ENCODE peak calls at places on chromosomes 16 and 17, in nine cellular contexts. D is activated naive CD4-positive, alpha-beta T cell; H is body of pancreas; R is NCI-H1105; F is HCT116; U is neural progenitor cell; J is activated T-helper 1 cell treated with anti-CD3 and anti-CD28 coated beads, Interleukin-2, amount 50 U/mL, for 16 hours; A is COR-L47; Q is GM23248. L is an unnamed sample.
A peak's percentile ranks its signal among the peaks of the same experiment; 100 is the strongest.

GRCh38 chr16:84818133-84818532 is 1.7 kb upstream of the CRISPLD2 start:
- DNase-seq in D (no peak), H (no peak), R (no peak), F (no peak), U (no peak), J (no peak), A (no peak), Q (no peak), L (no peak)

GRCh38 chr17:75319818-75320691 is 30.8 kb upstream of the SLC25A19 start:
- DNase-seq in D (no peak), H (no peak), R (no peak), F (no peak), U (no peak), J (no peak), A (no peak), Q (peak; percentile 60), L (no peak)

GRCh38 chr17:21125862-21126261 is 902 bp upstream of the DHRS7B start:
- DNase-seq in D (peak; percentile 4), H (no peak), R (no peak), F (no peak), U (no peak), J (peak; percentile 12), A (no peak), Q (no peak), L (no peak)

GRCh38 chr16:24854607-24855171 is 8.9 kb downstream of the SLC5A11 start:
- DNase-seq in D (no peak), H (no peak), R (no peak), F (no peak), U (no peak), J (no peak), A (no peak), Q (no peak), L (no peak)

GRCh38 chr16:69754143-69754468 is 620 bp downstream of the NOB1 start:
- DNase-seq in D (no peak), H (no peak), R (no peak), F (no peak), U (no peak), J (no peak), A (no peak), Q (no peak), L (no peak)

GRCh38 chr16:838741-839140 is 38.2 kb upstream of the GNG13 start:
- DNase-seq in D (no peak), H (no peak), R (no peak), F (no peak), U (no peak), J (no peak), A (no peak), Q (no peak), L (no peak)

GRCh38 chr16:87133112-87133850 is 183.9 kb downstream of the C16orf95 start:
- DNase-seq in D (no peak), H (no peak), R (no peak), F (no peak), U (no peak), J (no peak), A (no peak), Q (no peak), L (no peak)

GRCh38 chr16:83955218-83956130 is 2.4 kb downstream of the OSGIN1 start:
- DNase-seq in D (no peak), H (no peak), R (no peak), F (no peak), U (no peak), J (no peak), A (no peak), Q (peak; percentile 57), L (no peak)

GRCh38 chr17:77420804-77421634 is 280.2 kb downstream of the SEC14L1 start:
- DNase-seq in D (peak; percentile 30), H (no peak), R (peak; percentile 85), F (no peak), U (peak; percentile 63), J (peak; percentile 45), A (peak; percentile 94), Q (peak; percentile 68), L (no peak)

GRCh38 chr17:30345527-30346075 is 11.7 kb upstream of the TMIGD1 start:
- DNase-seq in D (no peak), H (peak; percentile 39), R (no peak), F (no peak), U (no peak), J (no peak), A (no peak), Q (no peak), L (no peak)

GRCh38 chr17:79024901-79025737 is 1.1 kb downstream of the C1QTNF1 start:
- DNase-seq in D (no peak), H (peak; percentile 21), R (no peak), F (no peak), U (no peak), J (no peak), A (no peak), Q (peak; percentile 50), L (peak; percentile 78)

GRCh38 chr17:45784583-45785372 is 658 bp downstream of the CRHR1 start:
- DNase-seq in D (no peak), H (peak; percentile 42), R (peak; percentile 40), F (no peak), U (peak; percentile 79), J (peak; percentile 11), A (peak; percentile 42), Q (peak; percentile 52), L (peak; percentile 23)

GRCh38 chr16:50323335-50324011 is 45.3 kb downstream of the BRD7 start:
- DNase-seq in D (no peak), H (no peak), R (peak; percentile 40), F (peak; percentile 21), U (no peak), J (no peak), A (peak; percentile 15), Q (peak; percentile 62), L (no peak)

GRCh38 chr16:70526403-70526802 is 2.8 kb downstream of the SF3B3 start:
- DNase-seq in D (no peak), H (no peak), R (no peak), F (no peak), U (no peak), J (no peak), A (no peak), Q (peak; percentile 26), L (no peak)

GRCh38 chr17:40827746-40828453 is 5.5 kb upstream of the KRT10 start:
- DNase-seq in D (no peak), H (no peak), R (no peak), F (peak; percentile 80), U (no peak), J (no peak), A (no peak), Q (peak; percentile 2), L (no peak)

GRCh38 chr17:4768281-4768680 is 3.4 kb upstream of the TM4SF5 start:
- DNase-seq in D (no peak), H (no peak), R (no peak), F (no peak), U (no peak), J (no peak), A (no peak), Q (no peak), L (peak; percentile 26)

GRCh38 chr16:62276632-62277031 is 240.4 kb upstream of the CDH8 start:
- DNase-seq in D (no peak), H (no peak), R (no peak), F (no peak), U (no peak), J (no peak), A (no peak), Q (no peak), L (no peak)

L was measured in adrenal gland.